ENCODE peak calls at places on chromosome 13, in ten cellular contexts. One of them, this sample, is unnamed.

GRCh38 chr13:99335603-99336002 is 28.4 kb upstream of the GPR183 start:
- DNase-seq in iris pigment epithelial cell: no peak
- DNase-seq in heart left ventricle: no peak
- DNase-seq in activated CD8-positive, alpha-beta T cell treated with anti-CD3 and anti-CD28 coated beads, Interleukin-2, amount 10 ng/mL, durations not matched to agents 7 days and 5 days: no peak
- DNase-seq in small intestine: no peak
- DNase-seq in DMS79: no peak
- DNase-seq in BJ: no peak
- DNase-seq in brain microvascular endothelial cell: no peak
- DNase-seq in spleen: no peak
- DNase-seq in T-helper 9 cell: no peak
- DNase-seq in this sample: no peak

GRCh38 chr13:59261928-59262488 is 901.7 kb downstream of the DIAPH3 start:
- DNase-seq in small intestine: peak; percentile 40
- DNase-seq in T-helper 9 cell: no peak
- DNase-seq in heart left ventricle: no peak
- DNase-seq in BJ: no peak
- DNase-seq in spleen: no peak
- DNase-seq in activated CD8-positive, alpha-beta T cell treated with anti-CD3 and anti-CD28 coated beads, Interleukin-2, amount 10 ng/mL, durations not matched to agents 7 days and 5 days: no peak
- DNase-seq in iris pigment epithelial cell: peak; percentile 27
- DNase-seq in DMS79: no peak
- DNase-seq in brain microvascular endothelial cell: no peak
- DNase-seq in this sample: no peak

GRCh38 chr13:51945149-51945548 is 66.1 kb downstream of the ATP7B start:
- DNase-seq in iris pigment epithelial cell: no peak
- DNase-seq in small intestine: no peak
- DNase-seq in brain microvascular endothelial cell: no peak
- DNase-seq in spleen: no peak
- DNase-seq in T-helper 9 cell: no peak
- DNase-seq in DMS79: no peak
- DNase-seq in BJ: no peak
- DNase-seq in activated CD8-positive, alpha-beta T cell treated with anti-CD3 and anti-CD28 coated beads, Interleukin-2, amount 10 ng/mL, durations not matched to agents 7 days and 5 days: no peak
- DNase-seq in heart left ventricle: no peak
- DNase-seq in this sample: no peak

GRCh38 chr13:90477194-90477593 is 870.3 kb upstream of the MIR17HG start:
- DNase-seq in brain microvascular endothelial cell: no peak
- DNase-seq in heart left ventricle: no peak
- DNase-seq in BJ: no peak
- DNase-seq in iris pigment epithelial cell: no peak
- DNase-seq in DMS79: no peak
- DNase-seq in small intestine: no peak
- DNase-seq in activated CD8-positive, alpha-beta T cell treated with anti-CD3 and anti-CD28 coated beads, Interleukin-2, amount 10 ng/mL, durations not matched to agents 7 days and 5 days: no peak
- DNase-seq in spleen: no peak
- DNase-seq in T-helper 9 cell: no peak
- DNase-seq in this sample: no peak

GRCh38 chr13:39016789-39017188 is 21.1 kb downstream of the PROSER1 start:
- DNase-seq in spleen: no peak
- DNase-seq in brain microvascular endothelial cell: no peak
- DNase-seq in small intestine: peak; percentile 23
- DNase-seq in DMS79: no peak
- DNase-seq in heart left ventricle: no peak
- DNase-seq in BJ: no peak
- DNase-seq in T-helper 9 cell: no peak
- DNase-seq in iris pigment epithelial cell: peak; percentile 56
- DNase-seq in activated CD8-positive, alpha-beta T cell treated with anti-CD3 and anti-CD28 coated beads, Interleukin-2, amount 10 ng/mL, durations not matched to agents 7 days and 5 days: peak; percentile 39
- DNase-seq in this sample: no peak

GRCh38 chr13:112067871-112068305 is 939 bp downstream of the SOX1 start:
- DNase-seq in activated CD8-positive, alpha-beta T cell treated with anti-CD3 and anti-CD28 coated beads, Interleukin-2, amount 10 ng/mL, durations not matched to agents 7 days and 5 days: no peak
- DNase-seq in brain microvascular endothelial cell: no peak
- DNase-seq in small intestine: no peak
- DNase-seq in T-helper 9 cell: no peak
- DNase-seq in iris pigment epithelial cell: peak; percentile 9
- DNase-seq in spleen: peak; percentile 48
- DNase-seq in heart left ventricle: no peak
- DNase-seq in DMS79: peak; percentile 64
- DNase-seq in BJ: no peak
- DNase-seq in this sample: no peak

GRCh38 chr13:34816543-34816942 is 125.5 kb upstream of the NBEA start:
- DNase-seq in heart left ventricle: no peak
- DNase-seq in spleen: no peak
- DNase-seq in activated CD8-positive, alpha-beta T cell treated with anti-CD3 and anti-CD28 coated beads, Interleukin-2, amount 10 ng/mL, durations not matched to agents 7 days and 5 days: no peak
- DNase-seq in DMS79: no peak
- DNase-seq in iris pigment epithelial cell: peak; percentile 3
- DNase-seq in brain microvascular endothelial cell: no peak
- DNase-seq in T-helper 9 cell: no peak
- DNase-seq in small intestine: no peak
- DNase-seq in BJ: peak; percentile 74
- DNase-seq in this sample: no peak

GRCh38 chr13:70729369-70729768 is 621.1 kb upstream of the KLHL1 start:
- DNase-seq in spleen: no peak
- DNase-seq in DMS79: no peak
- DNase-seq in small intestine: no peak
- DNase-seq in BJ: no peak
- DNase-seq in iris pigment epithelial cell: no peak
- DNase-seq in activated CD8-positive, alpha-beta T cell treated with anti-CD3 and anti-CD28 coated beads, Interleukin-2, amount 10 ng/mL, durations not matched to agents 7 days and 5 days: no peak
- DNase-seq in brain microvascular endothelial cell: no peak
- DNase-seq in heart left ventricle: no peak
- DNase-seq in T-helper 9 cell: no peak
- DNase-seq in this sample: no peak

GRCh38 chr13:26562538-26562890 is 5.0 kb downstream of the WASF3 start:
- DNase-seq in iris pigment epithelial cell: no peak
- DNase-seq in spleen: no peak
- DNase-seq in small intestine: no peak
- DNase-seq in activated CD8-positive, alpha-beta T cell treated with anti-CD3 and anti-CD28 coated beads, Interleukin-2, amount 10 ng/mL, durations not matched to agents 7 days and 5 days: no peak
- DNase-seq in brain microvascular endothelial cell: no peak
- DNase-seq in DMS79: no peak
- DNase-seq in heart left ventricle: no peak
- DNase-seq in BJ: no peak
- DNase-seq in T-helper 9 cell: no peak
- DNase-seq in this sample: no peak

GRCh38 chr13:32720026-32720425 is 133.8 kb downstream of the PDS5B start:
- DNase-seq in DMS79: no peak
- DNase-seq in spleen: no peak
- DNase-seq in BJ: no peak
- DNase-seq in small intestine: no peak
- DNase-seq in iris pigment epithelial cell: peak; percentile 63
- DNase-seq in T-helper 9 cell: no peak
- DNase-seq in brain microvascular endothelial cell: no peak
- DNase-seq in heart left ventricle: no peak
- DNase-seq in activated CD8-positive, alpha-beta T cell treated with anti-CD3 and anti-CD28 coated beads, Interleukin-2, amount 10 ng/mL, durations not matched to agents 7 days and 5 days: no peak
- DNase-seq in this sample: no peak

GRCh38 chr13:85312071-85312470 is 487.1 kb downstream of the SLITRK6 start:
- DNase-seq in heart left ventricle: no peak
- DNase-seq in DMS79: no peak
- DNase-seq in T-helper 9 cell: no peak
- DNase-seq in brain microvascular endothelial cell: no peak
- DNase-seq in iris pigment epithelial cell: no peak
- DNase-seq in activated CD8-positive, alpha-beta T cell treated with anti-CD3 and anti-CD28 coated beads, Interleukin-2, amount 10 ng/mL, durations not matched to agents 7 days and 5 days: no peak
- DNase-seq in BJ: no peak
- DNase-seq in small intestine: no peak
- DNase-seq in spleen: no peak
- DNase-seq in this sample: no peak

GRCh38 chr13:32323912-32324311 is 8.6 kb downstream of the BRCA2 start:
- DNase-seq in spleen: no peak
- DNase-seq in BJ: peak; percentile 69
- DNase-seq in heart left ventricle: no peak
- DNase-seq in iris pigment epithelial cell: peak; percentile 73
- DNase-seq in brain microvascular endothelial cell: peak; percentile 45
- DNase-seq in activated CD8-positive, alpha-beta T cell treated with anti-CD3 and anti-CD28 coated beads, Interleukin-2, amount 10 ng/mL, durations not matched to agents 7 days and 5 days: no peak
- DNase-seq in T-helper 9 cell: no peak
- DNase-seq in small intestine: no peak
- DNase-seq in DMS79: no peak
- DNase-seq in this sample: no peak

GRCh38 chr13:93900735-93901134 is 578.7 kb downstream of the DCT start:
- DNase-seq in T-helper 9 cell: no peak
- DNase-seq in DMS79: no peak
- DNase-seq in activated CD8-positive, alpha-beta T cell treated with anti-CD3 and anti-CD28 coated beads, Interleukin-2, amount 10 ng/mL, durations not matched to agents 7 days and 5 days: no peak
- DNase-seq in spleen: no peak
- DNase-seq in BJ: no peak
- DNase-seq in brain microvascular endothelial cell: no peak
- DNase-seq in iris pigment epithelial cell: no peak
- DNase-seq in small intestine: no peak
- DNase-seq in heart left ventricle: no peak
- DNase-seq in this sample: no peak

GRCh38 chr13:50410921-50411712 is 395.9 kb downstream of the KCNRG start:
- DNase-seq in small intestine: no peak
- DNase-seq in BJ: peak; percentile 50
- DNase-seq in brain microvascular endothelial cell: peak; percentile 80
- DNase-seq in heart left ventricle: no peak
- DNase-seq in iris pigment epithelial cell: peak; percentile 84
- DNase-seq in T-helper 9 cell: no peak
- DNase-seq in activated CD8-positive, alpha-beta T cell treated with anti-CD3 and anti-CD28 coated beads, Interleukin-2, amount 10 ng/mL, durations not matched to agents 7 days and 5 days: no peak
- DNase-seq in DMS79: no peak
- DNase-seq in spleen: no peak
- DNase-seq in this sample: no peak

GRCh38 chr13:20160346-20161274 is at the start of gene GJA3:
- DNase-seq in small intestine: no peak
- DNase-seq in spleen: peak; percentile 84
- DNase-seq in T-helper 9 cell: peak; percentile 33
- DNase-seq in activated CD8-positive, alpha-beta T cell treated with anti-CD3 and anti-CD28 coated beads, Interleukin-2, amount 10 ng/mL, durations not matched to agents 7 days and 5 days: peak; percentile 65
- DNase-seq in BJ: no peak
- DNase-seq in heart left ventricle: peak; percentile 71
- DNase-seq in iris pigment epithelial cell: peak; percentile 24
- DNase-seq in brain microvascular endothelial cell: no peak
- DNase-seq in DMS79: no peak
- DNase-seq in this sample: no peak

GRCh38 chr13:43942301-43942700 is 62.6 kb downstream of the LACC1 start:
- DNase-seq in spleen: no peak
- DNase-seq in DMS79: no peak
- DNase-seq in heart left ventricle: no peak
- DNase-seq in T-helper 9 cell: no peak
- DNase-seq in small intestine: no peak
- DNase-seq in BJ: no peak
- DNase-seq in iris pigment epithelial cell: peak; percentile 10
- DNase-seq in brain microvascular endothelial cell: peak; percentile 25
- DNase-seq in activated CD8-positive, alpha-beta T cell treated with anti-CD3 and anti-CD28 coated beads, Interleukin-2, amount 10 ng/mL, durations not matched to agents 7 days and 5 days: no peak
- DNase-seq in this sample: no peak

GRCh38 chr13:103277099-103277498 is 210.9 kb upstream of the SLC10A2 start:
- DNase-seq in BJ: no peak
- DNase-seq in DMS79: no peak
- DNase-seq in activated CD8-positive, alpha-beta T cell treated with anti-CD3 and anti-CD28 coated beads, Interleukin-2, amount 10 ng/mL, durations not matched to agents 7 days and 5 days: no peak
- DNase-seq in brain microvascular endothelial cell: no peak
- DNase-seq in T-helper 9 cell: no peak
- DNase-seq in small intestine: no peak
- DNase-seq in heart left ventricle: no peak
- DNase-seq in spleen: no peak
- DNase-seq in iris pigment epithelial cell: no peak
- DNase-seq in this sample: no peak

GRCh38 chr13:31201341-31202024 is 1.7 kb downstream of the B3GLCT start:
- DNase-seq in activated CD8-positive, alpha-beta T cell treated with anti-CD3 and anti-CD28 coated beads, Interleukin-2, amount 10 ng/mL, durations not matched to agents 7 days and 5 days: no peak
- DNase-seq in brain microvascular endothelial cell: peak; percentile 14
- DNase-seq in iris pigment epithelial cell: peak; percentile 35
- DNase-seq in T-helper 9 cell: no peak
- DNase-seq in heart left ventricle: peak; percentile 66
- DNase-seq in small intestine: no peak
- DNase-seq in DMS79: no peak
- DNase-seq in BJ: no peak
- DNase-seq in spleen: no peak
- DNase-seq in this sample: no peak

GRCh38 chr13:52029569-52029968 is 5.1 kb downstream of the UTP14C start:
- DNase-seq in DMS79: no peak
- DNase-seq in iris pigment epithelial cell: no peak
- DNase-seq in BJ: no peak
- DNase-seq in small intestine: no peak
- DNase-seq in activated CD8-positive, alpha-beta T cell treated with anti-CD3 and anti-CD28 coated beads, Interleukin-2, amount 10 ng/mL, durations not matched to agents 7 days and 5 days: no peak
- DNase-seq in heart left ventricle: no peak
- DNase-seq in spleen: no peak
- DNase-seq in T-helper 9 cell: no peak
- DNase-seq in brain microvascular endothelial cell: no peak
- DNase-seq in this sample: no peak

GRCh38 chr13:22169473-22169872 is 498.6 kb downstream of the FGF9 start:
- DNase-seq in spleen: no peak
- DNase-seq in T-helper 9 cell: no peak
- DNase-seq in brain microvascular endothelial cell: no peak
- DNase-seq in heart left ventricle: no peak
- DNase-seq in small intestine: no peak
- DNase-seq in activated CD8-positive, alpha-beta T cell treated with anti-CD3 and anti-CD28 coated beads, Interleukin-2, amount 10 ng/mL, durations not matched to agents 7 days and 5 days: no peak
- DNase-seq in BJ: no peak
- DNase-seq in DMS79: no peak
- DNase-seq in iris pigment epithelial cell: no peak
- DNase-seq in this sample: no peak

GRCh38 chr13:44818428-44818827 is 170.8 kb downstream of the NUFIP1 start:
- DNase-seq in small intestine: no peak
- DNase-seq in T-helper 9 cell: no peak
- DNase-seq in spleen: no peak
- DNase-seq in BJ: no peak
- DNase-seq in heart left ventricle: no peak
- DNase-seq in DMS79: no peak
- DNase-seq in brain microvascular endothelial cell: peak; percentile 29
- DNase-seq in iris pigment epithelial cell: peak; percentile 69
- DNase-seq in activated CD8-positive, alpha-beta T cell treated with anti-CD3 and anti-CD28 coated beads, Interleukin-2, amount 10 ng/mL, durations not matched to agents 7 days and 5 days: no peak
- DNase-seq in this sample: no peak

GRCh38 chr13:110819203-110820014 is 95.5 kb downstream of the ANKRD10 start:
- DNase-seq in activated CD8-positive, alpha-beta T cell treated with anti-CD3 and anti-CD28 coated beads, Interleukin-2, amount 10 ng/mL, durations not matched to agents 7 days and 5 days: peak; percentile 81
- DNase-seq in DMS79: peak; percentile 65
- DNase-seq in iris pigment epithelial cell: peak; percentile 55
- DNase-seq in BJ: peak; percentile 9
- DNase-seq in brain microvascular endothelial cell: peak; percentile 60
- DNase-seq in spleen: peak; percentile 94
- DNase-seq in T-helper 9 cell: peak; percentile 71
- DNase-seq in small intestine: peak; percentile 79
- DNase-seq in heart left ventricle: peak; percentile 64
- DNase-seq in this sample: peak; percentile 51

This sample was measured in T-helper 2 cell.